ENCODE peak calls at places on chromosomes 7 and 10, in nine cellular contexts. E, Q, O, K, H, P, I, B and F are unnamed samples.

GRCh38 chr10:99329891-99330674 is 927 bp downstream of the CNNM1 start:
- DNase-seq in B (peak), H (no peak), E (peak), Q (no peak), O (no peak), K (peak), I (peak), P (no peak), F (peak)

GRCh38 chr10:113111900-113112853 is 162.1 kb downstream of the TCF7L2 start:
- DNase-seq in K (no peak), B (no peak), E (peak), H (no peak), I (no peak), O (no peak), Q (no peak), P (no peak), F (no peak)

GRCh38 chr10:122669842-122670241 is 29.8 kb downstream of the C10orf120 start:
- DNase-seq in E (no peak), Q (no peak), O (no peak), P (no peak), B (no peak), H (no peak), K (no peak), I (no peak), F (no peak)

GRCh38 chr7:14892961-14893360 is 9.6 kb downstream of the DGKB start:
- DNase-seq in P (no peak), Q (no peak), E (peak), B (no peak), O (no peak), H (no peak), K (no peak), I (no peak), F (no peak)

GRCh38 chr10:44968101-44968886 is 8.7 kb downstream of the RASSF4 start:
- DNase-seq in E (no peak), Q (no peak), P (no peak), K (no peak), I (no peak), B (no peak), O (no peak), H (no peak), F (no peak)

GRCh38 chr7:101927389-101928306 is 110.2 kb downstream of the CUX1 start:
- DNase-seq in P (no peak), Q (no peak), H (no peak), E (no peak), B (no peak), K (no peak), O (no peak), I (no peak), F (no peak)

GRCh38 chr10:76459016-76459415 is 1027.6 kb downstream of the LRMDA start:
- DNase-seq in O (no peak), H (no peak), K (no peak), P (no peak), Q (no peak), E (no peak), B (no peak), I (no peak), F (no peak)

GRCh38 chr10:120495226-120495625 is 38.2 kb downstream of the PLPP4 start:
- DNase-seq in O (peak), E (peak), K (no peak), P (no peak), B (no peak), Q (no peak), H (no peak), I (no peak), F (no peak)

GRCh38 chr10:61842755-61843497 is 58.6 kb upstream of the ARID5B start:
- DNase-seq in I (no peak), B (peak), K (no peak), E (peak), P (no peak), H (no peak), Q (no peak), O (peak), F (no peak)

GRCh38 chr10:3339531-3339950 is 167.0 kb upstream of the PITRM1 start:
- DNase-seq in E (no peak), B (peak), Q (no peak), O (no peak), H (no peak), P (no peak), K (no peak), I (no peak), F (no peak)

GRCh38 chr10:25017661-25018060 is 1.2 kb downstream of the THNSL1 start:
- DNase-seq in Q (no peak), I (no peak), P (no peak), O (no peak), K (no peak), E (no peak), B (no peak), H (no peak), F (no peak)

GRCh38 chr7:7861211-7861633 is 107.4 kb upstream of the GLCCI1 start:
- DNase-seq in K (peak), B (peak), Q (peak), E (peak), H (no peak), P (peak), I (peak), O (peak), F (no peak)

GRCh38 chr7:100584677-100585510 is 1.0 kb downstream of the LRCH4 start:
- DNase-seq in O (no peak), H (no peak), E (peak), I (peak), B (peak), Q (peak), P (no peak), K (peak), F (no peak)

GRCh38 chr7:51356849-51357516 is 40.4 kb upstream of the COBL start:
- DNase-seq in Q (no peak), K (no peak), B (no peak), P (no peak), I (no peak), H (no peak), E (no peak), O (peak), F (no peak)

GRCh38 chr7:23067271-23067670 is 38.3 kb upstream of the KLHL7 start:
- DNase-seq in P (no peak), I (no peak), K (no peak), E (peak), Q (no peak), O (no peak), H (no peak), B (no peak), F (no peak)

GRCh38 chr7:139675127-139676110 is 102.4 kb downstream of the HIPK2 start:
- DNase-seq in O (no peak), P (no peak), I (no peak), K (no peak), B (no peak), E (no peak), H (no peak), Q (no peak), F (no peak)

GRCh38 chr7:51350195-51350896 is 33.7 kb upstream of the COBL start:
- DNase-seq in O (no peak), I (peak), K (no peak), P (no peak), Q (peak), E (no peak), B (peak), H (no peak), F (no peak)

GRCh38 chr10:4766449-4766848 is 59.6 kb upstream of the AKR1E2 start:
- DNase-seq in I (no peak), K (no peak), B (no peak), O (no peak), P (no peak), E (no peak), Q (no peak), H (no peak), F (no peak)

GRCh38 chr10:120823251-120823650 is 27.9 kb upstream of the WDR11 start:
- DNase-seq in K (no peak), E (no peak), H (no peak), B (no peak), O (no peak), P (no peak), Q (no peak), I (no peak), F (no peak)

GRCh38 chr7:1242601-1243289 is 10.1 kb downstream of the UNCX start:
- DNase-seq in P (no peak), E (no peak), O (no peak), K (peak), H (no peak), B (no peak), Q (no peak), I (no peak), F (no peak)

GRCh38 chr7:125423444-125424155 is 494.0 kb upstream of the POT1 start:
- DNase-seq in O (peak), P (no peak), B (peak), Q (no peak), H (no peak), I (no peak), E (no peak), K (no peak), F (no peak)

GRCh38 chr7:102433319-102434038 is at the start of gene ORAI2:
- DNase-seq in B (peak), O (no peak), E (peak), H (peak), K (peak), Q (no peak), I (peak), P (no peak), F (no peak)

GRCh38 chr7:20030915-20031362 is 186.2 kb downstream of the MACC1 start:
- DNase-seq in B (peak), I (no peak), O (peak), K (no peak), Q (no peak), E (peak), H (no peak), P (no peak), F (no peak)

GRCh38 chr7:131365876-131366275 is 38.2 kb downstream of the MKLN1 start:
- DNase-seq in I (no peak), K (no peak), B (no peak), Q (no peak), H (no peak), O (no peak), E (peak), P (no peak), F (no peak)

GRCh38 chr7:149562602-149563001 is 65.0 kb upstream of the ZNF746 start:
- DNase-seq in K (no peak), B (no peak), O (no peak), H (no peak), E (peak), Q (no peak), I (no peak), P (no peak), F (no peak)

GRCh38 chr7:85890244-85890811 is 703.5 kb upstream of the SEMA3D start:
- DNase-seq in E (peak), B (no peak), O (no peak), K (no peak), P (no peak), I (no peak), Q (no peak), H (no peak), F (no peak)

GRCh38 chr10:78335691-78336401 is 302.2 kb downstream of the RPS24 start:
- DNase-seq in B (peak), I (no peak), E (peak), O (no peak), P (no peak), K (peak), Q (no peak), H (no peak), F (no peak)